ENCODE peak calls at places on chromosomes 2 and 18, in ten cellular contexts. S is RWPE1, C is cardiac muscle cell, P is brain microvascular endothelial cell, N is A673, A is psoas muscle, W is PC-9, T is upper lobe of right lung, H is fibroblast of lung, J is body of pancreas. Y is an unnamed sample.

GRCh38 chr2:73255907-73256617 is 22.0 kb downstream of the CCT7 start:
- DNase-seq in S (no peak), C (no peak), P (no peak), N (no peak), A (no peak), W (no peak), T (peak; percentile 32), H (no peak), J (no peak), Y (no peak)

GRCh38 chr2:146677280-146677679 is 1167.5 kb upstream of the ACVR2A start:
- DNase-seq in S (peak; percentile 2), C (peak; percentile 3), P (no peak), N (no peak), A (no peak), W (no peak), T (no peak), H (no peak), J (no peak), Y (no peak)

GRCh38 chr2:213764849-213765248 is 480.6 kb downstream of the SPAG16 start:
- DNase-seq in S (no peak), C (no peak), P (no peak), N (no peak), A (no peak), W (no peak), T (no peak), H (no peak), J (no peak), Y (no peak)

GRCh38 chr2:161061786-161062185 is 98.4 kb upstream of the TANK start:
- DNase-seq in S (no peak), C (peak; percentile 19), P (no peak), N (no peak), A (no peak), W (no peak), T (no peak), H (no peak), J (no peak), Y (no peak)

GRCh38 chr2:54838585-54839035 is 115.1 kb downstream of the EML6 start:
- DNase-seq in S (peak; percentile 60), C (peak; percentile 84), P (peak; percentile 57), N (peak; percentile 81), A (peak; percentile 67), W (peak; percentile 63), T (no peak), H (peak; percentile 55), J (peak; percentile 66), Y (no peak)

GRCh38 chr2:109379507-109379906 is 234.3 kb downstream of the SEPTIN10 start:
- DNase-seq in S (no peak), C (no peak), P (no peak), N (no peak), A (no peak), W (no peak), T (no peak), H (no peak), J (no peak), Y (no peak)

GRCh38 chr2:191318037-191318728 is 73.0 kb downstream of the MYO1B start:
- DNase-seq in S (no peak), C (peak; percentile 71), P (peak; percentile 75), N (peak; percentile 25), A (no peak), W (no peak), T (no peak), H (peak; percentile 77), J (peak; percentile 29), Y (no peak)

GRCh38 chr2:239720411-239721365 is 304.5 kb downstream of the NDUFA10 start:
- DNase-seq in S (no peak), C (peak; percentile 9), P (no peak), N (peak; percentile 14), A (no peak), W (no peak), T (peak; percentile 53), H (no peak), J (no peak), Y (no peak)

GRCh38 chr18:46621111-46621766 is 35.8 kb downstream of the LOXHD1 start:
- DNase-seq in S (no peak), C (no peak), P (no peak), N (no peak), A (no peak), W (no peak), T (no peak), H (no peak), J (no peak), Y (no peak)

GRCh38 chr2:162058973-162059668 is 14.9 kb downstream of the DPP4 start:
- DNase-seq in S (no peak), C (peak; percentile 24), P (no peak), N (no peak), A (no peak), W (no peak), T (no peak), H (peak; percentile 63), J (no peak), Y (no peak)

GRCh38 chr2:190947711-190948251 is 66.2 kb downstream of the STAT1 start:
- DNase-seq in S (peak; percentile 21), C (peak; percentile 93), P (peak; percentile 62), N (peak; percentile 35), A (no peak), W (peak; percentile 35), T (no peak), H (peak; percentile 90), J (peak; percentile 37), Y (peak; percentile 66)

GRCh38 chr18:61335737-61336555 is 2.7 kb downstream of the CDH20 start:
- DNase-seq in S (no peak), C (peak; percentile 30), P (no peak), N (no peak), A (no peak), W (no peak), T (no peak), H (peak; percentile 34), J (no peak), Y (no peak)

GRCh38 chr2:62941413-62941812 is 109.2 kb upstream of the OTX1 start:
- DNase-seq in S (no peak), C (no peak), P (no peak), N (peak; percentile 5), A (no peak), W (no peak), T (no peak), H (no peak), J (no peak), Y (no peak)
- TF ChIP-seq CTCF in S (no peak), C (no peak), P (no peak), N (peak; percentile 29), A (no peak), W (no peak), T (no peak), H (no peak), J (no peak), Y (peak; percentile 31)

DNA sequence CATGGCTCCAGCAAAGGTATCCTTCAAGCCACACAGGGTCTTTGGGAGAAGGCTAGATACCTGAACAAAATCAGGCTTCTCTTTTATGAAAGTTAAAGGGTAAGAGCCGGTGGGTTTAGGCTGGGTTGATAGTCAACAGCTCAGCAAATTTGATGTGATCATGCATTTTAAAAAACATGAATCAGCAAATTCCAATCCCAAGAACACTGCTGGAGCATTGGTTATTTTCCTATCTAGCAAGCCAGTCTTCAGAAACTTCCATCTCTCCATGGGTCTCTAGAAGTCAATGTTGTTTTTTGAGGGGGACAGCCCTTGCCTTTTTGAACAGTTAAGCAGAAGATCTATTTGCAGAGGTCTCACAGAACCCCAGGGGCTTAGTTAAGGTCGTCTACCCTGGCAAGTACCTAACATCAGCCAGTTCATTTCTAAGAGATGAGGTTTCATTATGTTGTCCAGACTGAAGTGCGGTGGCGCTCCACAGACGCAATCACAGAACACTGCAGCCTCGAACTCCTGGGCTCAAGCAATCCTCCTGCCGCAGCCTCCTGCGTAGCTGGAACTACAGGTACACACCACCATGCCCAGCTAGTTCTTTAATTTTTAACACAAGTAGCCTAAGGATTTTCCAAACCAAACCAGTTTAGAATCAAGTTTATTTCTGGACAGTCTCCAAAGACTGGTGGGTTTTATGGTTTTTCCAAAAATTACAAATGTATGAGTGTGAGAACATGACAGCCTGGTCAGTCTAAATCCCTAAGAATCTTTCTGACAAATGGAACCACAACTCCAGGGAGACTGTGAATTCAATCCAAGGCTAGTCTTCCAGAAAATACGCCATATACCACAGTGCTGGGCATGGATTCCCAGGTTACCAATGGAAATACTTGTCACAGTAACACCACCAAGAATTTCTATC is 4.1 kb upstream of the ZCCHC2 start:
- DNase-seq in S (no peak), C (no peak), P (no peak), N (no peak), A (no peak), W (no peak), T (no peak), H (peak; percentile 52), J (no peak), Y (no peak)
- H3K27ac ChIP-seq in S (no peak overlapping the region), C (no peak overlapping the region), P (no peak overlapping the region), N (no peak overlapping the region), A (no peak overlapping the region), W (no peak overlapping the region), T (no peak overlapping the region), H (no peak overlapping the region), J (no peak overlapping the region), Y (no peak overlapping the region)

DNA sequence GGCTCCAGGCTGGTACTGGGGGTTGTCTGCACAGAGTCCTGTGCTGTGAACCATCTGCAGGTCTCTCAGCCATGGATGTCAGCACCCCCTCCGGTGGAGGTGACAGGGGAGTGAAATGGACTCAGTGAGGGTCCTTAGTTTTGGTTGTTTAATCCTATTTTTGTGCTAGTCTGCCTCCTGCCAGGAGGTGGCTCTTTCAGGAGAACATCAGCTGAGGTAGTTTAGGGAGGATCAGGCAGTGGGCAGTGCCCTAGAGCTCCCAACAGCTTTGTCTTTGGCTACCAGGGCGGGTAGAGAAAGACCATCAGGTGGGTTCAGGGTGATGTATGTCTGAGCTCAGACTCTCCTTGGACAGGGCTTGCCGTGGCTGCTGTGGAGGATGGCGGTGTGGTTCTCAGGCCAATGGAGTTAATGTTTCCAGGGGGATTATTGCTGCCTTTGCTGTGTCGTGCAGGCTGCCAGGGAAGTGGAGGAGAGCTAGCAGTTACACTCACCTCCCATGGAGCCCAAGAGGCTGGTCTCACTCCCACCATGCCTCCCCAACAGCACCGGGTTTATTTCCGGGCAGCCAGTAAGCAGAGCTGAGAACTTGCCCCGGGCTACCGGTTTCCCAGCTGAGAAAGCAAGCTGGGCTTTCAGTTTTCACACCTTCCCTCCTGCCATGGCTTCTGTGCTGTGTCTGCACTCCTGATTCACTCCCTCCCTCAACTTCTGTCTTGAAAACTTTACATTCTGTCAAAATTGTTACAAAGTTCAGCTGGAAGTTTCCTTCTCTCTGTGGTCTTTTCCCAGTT is 563.4 kb downstream of the XIRP2 start:
- DNase-seq in S (no peak), C (no peak), P (no peak), N (no peak), A (no peak), W (no peak), T (no peak), H (no peak), J (no peak), Y (no peak)
- TF ChIP-seq CTCF in S (no peak), C (no peak), P (no peak), N (no peak), A (no peak), W (no peak), T (no peak), H (no peak), J (no peak), Y (no peak)

GRCh38 chr18:74147491-74147778 is 199 bp downstream of the FBXO15 start:
- DNase-seq in S (no peak), C (no peak), P (no peak), N (no peak), A (no peak), W (no peak), T (no peak), H (no peak), J (no peak), Y (no peak)
- H3K27ac ChIP-seq in S (peak overlapping the region; percentile 95), C (no peak overlapping the region), P (no peak overlapping the region), N (peak overlapping the region; percentile 97), A (peak overlapping the region; percentile 93), W (no peak overlapping the region), T (peak overlapping the region; percentile 90), H (no peak overlapping the region), J (peak overlapping the region; percentile 89), Y (no peak overlapping the region)

Y was measured in foreskin keratinocyte.